ENCODE peak calls at places on chromosome 6, in four cellular contexts. B is nephron progenitor cell, I is frontal cortex, A is fibroblast of lung. Z is an unnamed sample.

GRCh38 chr6:7146079-7146828 is 38.5 kb downstream of the RREB1 start:
- DNase-seq in B (no peak), I (no peak), A (peak; percentile 76), Z (peak; percentile 52)

GRCh38 chr6:77368660-77369313 is 94.5 kb downstream of the HTR1B start:
- DNase-seq in B (peak; percentile 12), I (no peak), A (peak; percentile 27), Z (peak; percentile 64)

GRCh38 chr6:127924440-127924839 is 23.6 kb upstream of the THEMIS start:
- DNase-seq in B (no peak), I (no peak), A (peak; percentile 19), Z (no peak)

GRCh38 chr6:150517175-150517574 is 82.5 kb upstream of the PLEKHG1 start:
- DNase-seq in B (no peak), I (no peak), A (no peak), Z (no peak)

GRCh38 chr6:74872754-74873446 is 333.0 kb downstream of the COL12A1 start:
- DNase-seq in B (no peak), I (no peak), A (no peak), Z (no peak)

GRCh38 chr6:1686117-1687098 is 76.7 kb downstream of the FOXC1 start:
- DNase-seq in B (no peak), I (no peak), A (peak; percentile 93), Z (peak; percentile 32)

GRCh38 chr6:117167520-117168271 is 97.7 kb upstream of the VGLL2 start:
- DNase-seq in B (no peak), I (no peak), A (no peak), Z (peak; percentile 48)

GRCh38 chr6:44662461-44663121 is 275.1 kb downstream of the CDC5L start:
- DNase-seq in B (no peak), I (no peak), A (no peak), Z (peak; percentile 95)

GRCh38 chr6:116531675-116532570 is 13.6 kb downstream of the TRAPPC3L start:
- DNase-seq in B (peak; percentile 69), I (peak; percentile 22), A (peak; percentile 86), Z (peak; percentile 88)

GRCh38 chr6:33809619-33810018 is 5.8 kb upstream of the MLN start:
- DNase-seq in B (no peak), I (no peak), A (no peak), Z (no peak)

GRCh38 chr6:33417127-33417902 is 592 bp downstream of the CUTA start:
- DNase-seq in B (peak; percentile 45), I (no peak), A (peak; percentile 72), Z (peak; percentile 26)

GRCh38 chr6:155078331-155078745 is 83.2 kb downstream of the TIAM2 start:
- DNase-seq in B (peak; percentile 6), I (no peak), A (no peak), Z (no peak)

GRCh38 chr6:31780507-31781243 is 3.5 kb upstream of the VWA7 start:
- DNase-seq in B (no peak), I (no peak), A (no peak), Z (no peak)

GRCh38 chr6:85449818-85450577 is at the start of gene NT5E:
- DNase-seq in B (peak; percentile 86), I (peak; percentile 62), A (peak; percentile 81), Z (peak; percentile 90)

GRCh38 chr6:139230421-139230840 is 61.4 kb downstream of the TXLNB start:
- DNase-seq in B (no peak), I (no peak), A (peak; percentile 62), Z (peak; percentile 30)

GRCh38 chr6:30006170-30007131 is 54.6 kb upstream of the POLR1H start:
- DNase-seq in B (peak; percentile 33), I (no peak), A (no peak), Z (peak; percentile 53)

GRCh38 chr6:71404145-71404966 is 115.7 kb downstream of the OGFRL1 start:
- DNase-seq in B (no peak), I (no peak), A (peak; percentile 64), Z (peak; percentile 62)

GRCh38 chr6:163485388-163485851 is 70.9 kb downstream of the QKI start:
- DNase-seq in B (no peak), I (no peak), A (peak; percentile 19), Z (no peak)

GRCh38 chr6:159169193-159169555 is at the start of gene FNDC1:
- DNase-seq in B (peak; percentile 87), I (peak; percentile 46), A (no peak), Z (peak; percentile 75)

GRCh38 chr6:100188754-100189153 is 194.7 kb upstream of the MCHR2 start:
- DNase-seq in B (no peak), I (no peak), A (no peak), Z (no peak)

GRCh38 chr6:44661221-44661609 is 273.7 kb downstream of the CDC5L start:
- DNase-seq in B (no peak), I (no peak), A (no peak), Z (no peak)

GRCh38 chr6:169908403-169908933 is 157.0 kb downstream of the ERMARD start:
- DNase-seq in B (no peak), I (no peak), A (no peak), Z (no peak)

GRCh38 chr6:113120577-113121285 is 736.4 kb upstream of the MARCKS start:
- DNase-seq in B (no peak), I (no peak), A (peak; percentile 96), Z (peak; percentile 1)

GRCh38 chr6:28474441-28475219 is 31.3 kb upstream of the ZSCAN23 start:
- DNase-seq in B (peak; percentile 37), I (peak; percentile 24), A (peak; percentile 94), Z (peak; percentile 89)